ENCODE peak calls at places on chromosome 17, in eight cellular contexts. One of them, this sample, is unnamed.
A peak's percentile ranks its signal among the peaks of the same experiment; 100 is the strongest.

GRCh38 chr17:77795685-77796084 is 162.8 kb upstream of the TNRC6C start:
- DNase-seq in astrocyte of the spinal cord: no peak
- DNase-seq in OCI-LY7: no peak
- DNase-seq in GM23338: no peak
- DNase-seq in HL-60: no peak
- DNase-seq in breast epithelium: no peak
- DNase-seq in LNCaP clone FGC: no peak
- DNase-seq in prostate gland: no peak
- DNase-seq in this sample: no peak

GRCh38 chr17:45788057-45788456 is 3.9 kb downstream of the CRHR1 start:
- DNase-seq in astrocyte of the spinal cord: no peak
- DNase-seq in OCI-LY7: no peak
- DNase-seq in GM23338: no peak
- DNase-seq in HL-60: no peak
- DNase-seq in breast epithelium: no peak
- DNase-seq in LNCaP clone FGC: no peak
- DNase-seq in prostate gland: no peak
- DNase-seq in this sample: no peak

GRCh38 chr17:67171560-67171959 is 73.4 kb downstream of the HELZ start:
- DNase-seq in astrocyte of the spinal cord: no peak
- DNase-seq in OCI-LY7: peak; percentile 11
- DNase-seq in GM23338: no peak
- DNase-seq in HL-60: no peak
- DNase-seq in breast epithelium: no peak
- DNase-seq in LNCaP clone FGC: no peak
- DNase-seq in prostate gland: no peak
- DNase-seq in this sample: no peak

GRCh38 chr17:27241346-27241946 is 52.5 kb upstream of the WSB1 start:
- DNase-seq in astrocyte of the spinal cord: peak; percentile 88
- DNase-seq in OCI-LY7: no peak
- DNase-seq in GM23338: peak; percentile 28
- DNase-seq in HL-60: peak; percentile 46
- DNase-seq in breast epithelium: peak; percentile 77
- DNase-seq in LNCaP clone FGC: peak; percentile 91
- DNase-seq in prostate gland: peak; percentile 76
- DNase-seq in this sample: no peak

GRCh38 chr17:30278032-30278431 is 13.7 kb downstream of the BLMH start:
- DNase-seq in astrocyte of the spinal cord: peak; percentile 57
- DNase-seq in OCI-LY7: peak; percentile 43
- DNase-seq in GM23338: peak; percentile 35
- DNase-seq in HL-60: peak; percentile 14
- DNase-seq in breast epithelium: no peak
- DNase-seq in LNCaP clone FGC: no peak
- DNase-seq in prostate gland: no peak
- DNase-seq in this sample: peak; percentile 46

GRCh38 chr17:178292-179065 is 3.0 kb downstream of the DOC2B start:
- DNase-seq in astrocyte of the spinal cord: no peak
- DNase-seq in OCI-LY7: no peak
- DNase-seq in GM23338: no peak
- DNase-seq in HL-60: no peak
- DNase-seq in breast epithelium: no peak
- DNase-seq in LNCaP clone FGC: no peak
- DNase-seq in prostate gland: no peak
- DNase-seq in this sample: no peak

GRCh38 chr17:60165976-60166375 is 16.2 kb downstream of the CA4 start:
- DNase-seq in astrocyte of the spinal cord: no peak
- DNase-seq in OCI-LY7: no peak
- DNase-seq in GM23338: no peak
- DNase-seq in HL-60: no peak
- DNase-seq in breast epithelium: no peak
- DNase-seq in LNCaP clone FGC: no peak
- DNase-seq in prostate gland: no peak
- DNase-seq in this sample: no peak

GRCh38 chr17:33560165-33560564 is 267.1 kb upstream of the ASIC2 start:
- DNase-seq in astrocyte of the spinal cord: peak; percentile 33
- DNase-seq in OCI-LY7: no peak
- DNase-seq in GM23338: no peak
- DNase-seq in HL-60: no peak
- DNase-seq in breast epithelium: no peak
- DNase-seq in LNCaP clone FGC: no peak
- DNase-seq in prostate gland: no peak
- DNase-seq in this sample: peak; percentile 62

GRCh38 chr17:7857724-7858486 is at the start of gene CYB5D1:
- DNase-seq in astrocyte of the spinal cord: peak; percentile 96
- DNase-seq in OCI-LY7: peak; percentile 89
- DNase-seq in GM23338: peak; percentile 95
- DNase-seq in HL-60: peak; percentile 88
- DNase-seq in breast epithelium: peak; percentile 94
- DNase-seq in LNCaP clone FGC: peak; percentile 87
- DNase-seq in prostate gland: peak; percentile 93
- DNase-seq in this sample: no peak

DNA sequence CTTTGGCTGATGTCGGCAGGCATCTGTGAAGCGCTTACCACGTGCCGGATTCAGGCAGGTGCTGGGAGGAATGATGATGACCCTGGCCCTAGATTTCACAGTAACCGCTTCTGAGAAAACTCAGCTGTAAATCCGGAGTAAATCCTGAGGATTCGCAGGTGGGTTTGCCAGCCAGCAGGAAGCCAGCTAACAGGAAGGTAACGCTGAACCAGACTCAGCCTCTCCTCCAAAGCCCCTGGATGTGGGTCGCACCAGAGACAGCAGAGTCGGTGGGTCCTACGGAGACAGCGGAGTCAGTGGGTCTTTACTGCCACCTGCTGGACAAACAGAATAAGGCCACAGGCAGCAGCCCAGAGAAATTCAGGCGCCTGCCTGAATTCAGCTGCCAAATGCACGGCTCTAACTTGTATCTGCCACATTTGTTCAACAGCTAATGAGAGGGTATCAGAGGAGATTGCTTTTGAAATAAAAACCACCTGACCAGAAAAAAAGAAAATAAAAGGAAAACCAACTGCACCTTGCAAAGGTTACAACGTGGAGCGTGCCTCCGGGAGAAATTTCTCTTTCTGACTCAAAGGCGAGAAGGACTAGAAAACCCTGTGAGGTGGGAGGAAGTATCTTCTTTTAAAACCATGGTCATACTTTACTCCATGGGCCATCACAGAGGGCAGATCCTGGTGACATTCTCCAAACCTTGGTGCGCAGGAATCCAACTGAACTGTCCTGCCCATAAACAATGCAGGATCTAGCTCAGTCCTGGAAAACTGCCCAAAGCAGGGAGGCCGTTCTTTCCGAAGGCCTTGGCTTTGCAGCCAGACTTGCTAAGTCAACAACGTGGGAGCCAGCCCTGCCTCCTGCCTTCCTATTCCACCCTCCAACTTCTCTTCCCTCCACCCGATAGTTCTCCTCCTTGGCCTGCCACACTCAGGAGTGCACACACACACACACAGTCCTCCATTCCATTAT is 16.3 kb downstream of the COPRS start:
- DNase-seq in astrocyte of the spinal cord: peak; percentile 75
- DNase-seq in OCI-LY7: peak; percentile 80
- DNase-seq in GM23338: peak; percentile 93
- DNase-seq in HL-60: peak; percentile 58
- DNase-seq in breast epithelium: peak; percentile 60
- DNase-seq in LNCaP clone FGC: peak; percentile 87
- DNase-seq in prostate gland: peak; percentile 86
- DNase-seq in this sample: no peak
- H3K4me3 ChIP-seq in astrocyte of the spinal cord: no peak overlapping the region
- H3K4me3 ChIP-seq in OCI-LY7: no peak overlapping the region
- H3K4me3 ChIP-seq in GM23338: no peak overlapping the region
- H3K4me3 ChIP-seq in HL-60: peak overlapping the region; percentile 16
- H3K4me3 ChIP-seq in breast epithelium: peak overlapping the region; percentile 14
- H3K4me3 ChIP-seq in LNCaP clone FGC: no peak overlapping the region
- H3K4me3 ChIP-seq in prostate gland: peak overlapping the region; percentile 10
- H3K4me3 ChIP-seq in this sample: peak overlapping the region; percentile 27

DNA sequence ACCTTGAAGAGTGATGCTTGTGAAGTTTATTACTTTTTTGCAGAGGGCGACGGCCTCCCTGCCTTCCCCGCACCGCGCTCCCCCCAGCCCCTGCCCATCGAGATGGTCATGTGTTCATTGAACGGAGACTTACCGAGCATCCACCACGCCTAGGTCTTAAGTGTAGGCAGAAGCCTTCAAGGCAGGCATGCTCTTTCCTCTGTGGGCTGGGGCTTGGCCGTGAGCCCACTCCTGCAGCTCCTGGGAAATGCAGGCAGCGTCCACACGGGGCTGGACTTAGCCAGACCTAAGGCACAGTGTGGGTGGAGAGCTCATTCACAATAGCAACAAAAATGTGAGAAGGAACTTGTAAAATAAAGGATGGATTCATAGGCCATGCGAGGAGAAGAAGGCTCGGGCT is 19.2 kb downstream of the RNF213 start:
- DNase-seq in astrocyte of the spinal cord: peak; percentile 90
- DNase-seq in OCI-LY7: no peak
- DNase-seq in GM23338: no peak
- DNase-seq in HL-60: no peak
- DNase-seq in breast epithelium: peak; percentile 85
- DNase-seq in LNCaP clone FGC: no peak
- DNase-seq in prostate gland: no peak
- DNase-seq in this sample: peak; percentile 59
- TF ChIP-seq CTCF in astrocyte of the spinal cord: peak; percentile 5
- TF ChIP-seq CTCF in OCI-LY7: no peak
- TF ChIP-seq CTCF in GM23338: no peak
- TF ChIP-seq CTCF in HL-60: no peak
- TF ChIP-seq CTCF in breast epithelium: no peak
- TF ChIP-seq CTCF in LNCaP clone FGC: no peak
- TF ChIP-seq CTCF in prostate gland: no peak
- TF ChIP-seq CTCF in this sample: peak; percentile 22

GRCh38 chr17:79842656-79843474 is 3.6 kb upstream of the CBX4 start:
- DNase-seq in astrocyte of the spinal cord: no peak
- DNase-seq in OCI-LY7: no peak
- DNase-seq in GM23338: peak; percentile 39
- DNase-seq in HL-60: no peak
- DNase-seq in breast epithelium: no peak
- DNase-seq in LNCaP clone FGC: no peak
- DNase-seq in prostate gland: no peak
- DNase-seq in this sample: no peak

GRCh38 chr17:79845601-79845949 is 6.3 kb upstream of the CBX4 start:
- DNase-seq in astrocyte of the spinal cord: no peak
- DNase-seq in OCI-LY7: no peak
- DNase-seq in GM23338: no peak
- DNase-seq in HL-60: peak; percentile 51
- DNase-seq in breast epithelium: no peak
- DNase-seq in LNCaP clone FGC: no peak
- DNase-seq in prostate gland: no peak
- DNase-seq in this sample: no peak

GRCh38 chr17:79843917-79844815 is 4.9 kb upstream of the CBX4 start:
- DNase-seq in astrocyte of the spinal cord: peak; percentile 56
- DNase-seq in OCI-LY7: no peak
- DNase-seq in GM23338: peak; percentile 78
- DNase-seq in HL-60: no peak
- DNase-seq in breast epithelium: no peak
- DNase-seq in LNCaP clone FGC: no peak
- DNase-seq in prostate gland: no peak
- DNase-seq in this sample: no peak

GRCh38 chr17:79843475-79843916 is 4.3 kb upstream of the CBX4 start:
- DNase-seq in astrocyte of the spinal cord: no peak
- DNase-seq in OCI-LY7: no peak
- DNase-seq in GM23338: no peak
- DNase-seq in HL-60: no peak
- DNase-seq in breast epithelium: no peak
- DNase-seq in LNCaP clone FGC: no peak
- DNase-seq in prostate gland: no peak
- DNase-seq in this sample: no peak

DNA sequence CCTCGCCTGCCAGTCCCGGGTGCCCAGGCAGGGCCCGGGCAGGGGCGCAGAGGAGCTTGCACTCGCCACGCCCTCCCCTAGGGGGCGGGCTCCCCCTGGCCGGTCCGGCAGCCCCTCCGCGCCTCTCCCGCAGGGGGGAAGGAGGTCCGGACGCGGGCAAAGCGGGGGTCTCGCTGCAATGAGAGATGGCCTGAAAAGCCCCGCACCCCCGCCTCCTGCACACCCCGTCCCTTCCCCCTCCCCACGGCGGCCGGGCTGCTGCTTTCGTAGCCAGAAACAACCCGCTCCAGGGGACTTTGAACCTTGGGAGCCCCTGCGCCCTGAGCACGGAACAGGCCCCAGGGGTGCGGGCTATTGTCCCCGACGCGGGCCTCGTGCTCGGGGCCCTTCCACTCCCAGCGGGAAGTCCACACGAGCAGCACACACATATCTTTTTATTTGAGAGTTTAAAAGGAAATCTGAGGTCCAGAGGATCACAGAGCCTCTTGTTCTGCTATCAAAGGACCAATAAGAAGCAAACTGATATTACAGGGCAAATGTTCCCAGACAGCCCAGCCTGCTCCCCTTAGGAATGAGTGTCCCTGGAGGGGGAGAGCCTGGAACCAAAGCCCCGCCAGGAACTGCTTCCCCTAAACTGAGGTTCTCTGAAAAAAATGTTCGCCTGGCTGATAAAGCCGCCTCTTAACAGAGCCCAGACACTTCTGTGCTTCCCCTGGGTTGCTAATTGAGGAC is 5.8 kb upstream of the CBX4 start:
- DNase-seq in astrocyte of the spinal cord: no peak
- DNase-seq in OCI-LY7: peak; percentile 70
- DNase-seq in GM23338: peak; percentile 78
- DNase-seq in HL-60: no peak
- DNase-seq in breast epithelium: no peak
- DNase-seq in LNCaP clone FGC: no peak
- DNase-seq in prostate gland: no peak
- DNase-seq in this sample: no peak
- H3K4me3 ChIP-seq in astrocyte of the spinal cord: no peak overlapping the region
- H3K4me3 ChIP-seq in OCI-LY7: no peak overlapping the region
- H3K4me3 ChIP-seq in GM23338: peak overlapping the region; percentile 64
- H3K4me3 ChIP-seq in HL-60: peak overlapping the region; percentile 15
- H3K4me3 ChIP-seq in breast epithelium: peak overlapping the region; percentile 58
- H3K4me3 ChIP-seq in LNCaP clone FGC: peak overlapping the region; percentile 62
- H3K4me3 ChIP-seq in prostate gland: peak overlapping the region; percentile 48
- H3K4me3 ChIP-seq in this sample: no peak overlapping the region

GRCh38 chr17:82246365-82247174 is 17.7 kb downstream of the SLC16A3 start:
- DNase-seq in astrocyte of the spinal cord: peak; percentile 81
- DNase-seq in OCI-LY7: no peak
- DNase-seq in GM23338: no peak
- DNase-seq in HL-60: no peak
- DNase-seq in breast epithelium: peak; percentile 60
- DNase-seq in LNCaP clone FGC: no peak
- DNase-seq in prostate gland: no peak
- DNase-seq in this sample: no peak
- TF ChIP-seq CTCF in astrocyte of the spinal cord: no peak
- TF ChIP-seq CTCF in OCI-LY7: no peak
- TF ChIP-seq CTCF in GM23338: no peak
- TF ChIP-seq CTCF in HL-60: no peak
- TF ChIP-seq CTCF in breast epithelium: no peak
- TF ChIP-seq CTCF in LNCaP clone FGC: no peak
- TF ChIP-seq CTCF in prostate gland: peak; percentile 10
- TF ChIP-seq CTCF in this sample: no peak

GRCh38 chr17:1709971-1710806 is at the start of gene TLCD2:
- DNase-seq in astrocyte of the spinal cord: peak; percentile 71
- DNase-seq in OCI-LY7: no peak
- DNase-seq in GM23338: peak; percentile 83
- DNase-seq in HL-60: no peak
- DNase-seq in breast epithelium: no peak
- DNase-seq in LNCaP clone FGC: no peak
- DNase-seq in prostate gland: peak; percentile 71
- DNase-seq in this sample: no peak
- H3K4me3 ChIP-seq in astrocyte of the spinal cord: peak within 1 kb of the TSS; percentile 44
- H3K4me3 ChIP-seq in OCI-LY7: no peak within 1 kb of the TSS
- H3K4me3 ChIP-seq in GM23338: peak within 1 kb of the TSS; percentile 82
- H3K4me3 ChIP-seq in HL-60: peak within 1 kb of the TSS; percentile 40
- H3K4me3 ChIP-seq in breast epithelium: peak within 1 kb of the TSS; percentile 82
- H3K4me3 ChIP-seq in LNCaP clone FGC: peak within 1 kb of the TSS; percentile 63
- H3K4me3 ChIP-seq in prostate gland: peak within 1 kb of the TSS; percentile 88
- H3K4me3 ChIP-seq in this sample: peak within 1 kb of the TSS; percentile 56

GRCh38 chr17:50479522-50480141 is 972 bp downstream of the RSAD1 start:
- DNase-seq in astrocyte of the spinal cord: peak; percentile 68
- DNase-seq in OCI-LY7: peak; percentile 85
- DNase-seq in GM23338: peak; percentile 92
- DNase-seq in HL-60: peak; percentile 89
- DNase-seq in breast epithelium: peak; percentile 71
- DNase-seq in LNCaP clone FGC: peak; percentile 58
- DNase-seq in prostate gland: peak; percentile 79
- DNase-seq in this sample: no peak
- TF ChIP-seq CTCF in astrocyte of the spinal cord: peak; percentile 64
- TF ChIP-seq CTCF in OCI-LY7: peak; percentile 69
- TF ChIP-seq CTCF in GM23338: peak; percentile 64
- TF ChIP-seq CTCF in HL-60: peak; percentile 69
- TF ChIP-seq CTCF in breast epithelium: peak; percentile 31
- TF ChIP-seq CTCF in LNCaP clone FGC: peak; percentile 77
- TF ChIP-seq CTCF in prostate gland: peak; percentile 61
- TF ChIP-seq CTCF in this sample: peak; percentile 43